ENCODE peak calls at places on chromosomes 2 and 18, in six cellular contexts. U, E, V, O, A and S are unnamed samples.

GRCh38 chr18:45957100-45957499 is 10.0 kb downstream of the EPG5 start:
- DNase-seq in U (no peak), E (no peak), V (no peak), O (peak), A (peak), S (no peak)

GRCh38 chr2:45649855-45650806 is 1.3 kb upstream of the PRKCE start:
- DNase-seq in U (peak), E (peak), V (peak), O (peak), A (no peak), S (peak)

GRCh38 chr2:84631047-84631446 is 114.7 kb downstream of the DNAH6 start:
- DNase-seq in U (no peak), E (no peak), V (no peak), O (peak), A (peak), S (no peak)

GRCh38 chr18:79485788-79486355 is 90.1 kb downstream of the NFATC1 start:
- DNase-seq in U (no peak), E (no peak), V (no peak), O (no peak), A (peak), S (no peak)

GRCh38 chr2:152097291-152098032 is 1.4 kb downstream of the CACNB4 start:
- DNase-seq in U (no peak), E (no peak), V (no peak), O (peak), A (no peak), S (no peak)

GRCh38 chr2:28096421-28096820 is 205.9 kb downstream of the BABAM2 start:
- DNase-seq in U (no peak), E (no peak), V (no peak), O (no peak), A (no peak), S (no peak)

GRCh38 chr2:64750001-64750816 is 96.5 kb upstream of the SERTAD2 start:
- DNase-seq in U (peak), E (peak), V (peak), O (peak), A (no peak), S (peak)

GRCh38 chr2:143705108-143705686 is 576.0 kb downstream of the ARHGAP15 start:
- DNase-seq in U (no peak), E (peak), V (no peak), O (no peak), A (no peak), S (no peak)

GRCh38 chr2:20008703-20009102 is 3.8 kb downstream of the MATN3 start:
- DNase-seq in U (no peak), E (no peak), V (no peak), O (no peak), A (no peak), S (no peak)

GRCh38 chr2:28608061-28608828 is 112.4 kb downstream of the PLB1 start:
- DNase-seq in U (no peak), E (no peak), V (peak), O (no peak), A (no peak), S (no peak)

GRCh38 chr18:75157359-75157758 is 51.6 kb downstream of the PTGR3 start:
- DNase-seq in U (no peak), E (no peak), V (no peak), O (no peak), A (no peak), S (no peak)

GRCh38 chr2:124283090-124283489 is 258.0 kb downstream of the CNTNAP5 start:
- DNase-seq in U (no peak), E (no peak), V (no peak), O (peak), A (no peak), S (no peak)

GRCh38 chr2:156356006-156356764 is 23.7 kb upstream of the NR4A2 start:
- DNase-seq in U (no peak), E (peak), V (no peak), O (peak), A (no peak), S (no peak)

GRCh38 chr2:17644997-17645715 is 104.7 kb downstream of the VSNL1 start:
- DNase-seq in U (no peak), E (no peak), V (no peak), O (peak), A (no peak), S (no peak)

GRCh38 chr2:146041291-146041868 is 1521.5 kb upstream of the ZEB2 start:
- DNase-seq in U (no peak), E (no peak), V (no peak), O (no peak), A (no peak), S (no peak)

GRCh38 chr2:156517419-156517818 is 81.2 kb downstream of the GPD2 start:
- DNase-seq in U (no peak), E (no peak), V (no peak), O (no peak), A (no peak), S (no peak)

GRCh38 chr2:147385600-147385999 is 459.2 kb upstream of the ACVR2A start:
- DNase-seq in U (no peak), E (no peak), V (no peak), O (no peak), A (no peak), S (no peak)

GRCh38 chr2:232421189-232421785 is 14.6 kb downstream of the ALPG start:
- DNase-seq in U (no peak), E (no peak), V (no peak), O (no peak), A (no peak), S (no peak)

GRCh38 chr2:38528008-38528442 is 74.7 kb downstream of the HNRNPLL start:
- DNase-seq in U (peak), E (peak), V (peak), O (peak), A (no peak), S (no peak)

GRCh38 chr2:160906878-160907277 is 253.3 kb upstream of the TANK start:
- DNase-seq in U (no peak), E (no peak), V (no peak), O (no peak), A (no peak), S (no peak)

GRCh38 chr2:65059071-65059470 is 2.9 kb downstream of the CEP68 start:
- DNase-seq in U (no peak), E (no peak), V (no peak), O (no peak), A (no peak), S (no peak)

GRCh38 chr18:37085362-37085761 is 256.4 kb downstream of the KIAA1328 start:
- DNase-seq in U (no peak), E (no peak), V (no peak), O (no peak), A (no peak), S (no peak)

GRCh38 chr2:76998713-76999112 is 523.5 kb downstream of the LRRTM4 start:
- DNase-seq in U (no peak), E (no peak), V (no peak), O (no peak), A (no peak), S (no peak)

GRCh38 chr2:227796044-227796780 is 17.4 kb upstream of the CCL20 start:
- DNase-seq in U (no peak), E (no peak), V (no peak), O (peak), A (no peak), S (peak)

GRCh38 chr2:137947714-137948336 is 16.4 kb upstream of the HNMT start:
- DNase-seq in U (peak), E (peak), V (peak), O (peak), A (no peak), S (peak)

GRCh38 chr2:127605691-127606277 is 40.2 kb upstream of the GPR17 start:
- DNase-seq in U (no peak), E (no peak), V (no peak), O (no peak), A (no peak), S (peak)

GRCh38 chr18:34772887-34773286 is 62.8 kb downstream of the DTNA start:
- DNase-seq in U (no peak), E (peak), V (peak), O (no peak), A (no peak), S (no peak)

GRCh38 chr2:127859712-127860085 is 1.7 kb upstream of the POLR2D start:
- DNase-seq in U (peak), E (peak), V (peak), O (peak), A (no peak), S (peak)

GRCh38 chr18:22827216-22827615 is 105.9 kb upstream of the RBBP8 start:
- DNase-seq in U (no peak), E (peak), V (no peak), O (peak), A (no peak), S (no peak)

GRCh38 chr2:239293450-239294430 is 107.1 kb downstream of the HDAC4 start:
- DNase-seq in U (peak), E (no peak), V (no peak), O (no peak), A (no peak), S (peak)

GRCh38 chr2:160278889-160279196 is 78.8 kb upstream of the ITGB6 start:
- DNase-seq in U (no peak), E (no peak), V (no peak), O (peak), A (no peak), S (no peak)

GRCh38 chr2:205370726-205371125 is 311.6 kb upstream of the NRP2 start:
- DNase-seq in U (no peak), E (no peak), V (no peak), O (no peak), A (no peak), S (no peak)

GRCh38 chr2:162768646-162769045 is 69.9 kb downstream of the KCNH7 start:
- DNase-seq in U (no peak), E (no peak), V (no peak), O (no peak), A (no peak), S (no peak)

GRCh38 chr2:199463000-199463692 is 5.4 kb upstream of the SATB2 start:
- DNase-seq in U (no peak), E (peak), V (peak), O (peak), A (no peak), S (peak)

GRCh38 chr2:157488877-157489276 is 45.0 kb upstream of the CYTIP start:
- DNase-seq in U (no peak), E (no peak), V (no peak), O (peak), A (no peak), S (peak)

GRCh38 chr2:208254118-208254870 is 577 bp downstream of the IDH1 start:
- DNase-seq in U (peak), E (peak), V (peak), O (peak), A (no peak), S (peak)

GRCh38 chr2:208256192-208256782 is 1.4 kb upstream of the IDH1 start:
- DNase-seq in U (no peak), E (no peak), V (no peak), O (peak), A (no peak), S (no peak)

GRCh38 chr2:208255557-208256106 is 761 bp upstream of the IDH1 start:
- DNase-seq in U (no peak), E (no peak), V (no peak), O (no peak), A (no peak), S (no peak)

GRCh38 chr2:208253518-208254117 is 1.3 kb downstream of the IDH1 start:
- DNase-seq in U (no peak), E (no peak), V (no peak), O (no peak), A (no peak), S (no peak)

DNA sequence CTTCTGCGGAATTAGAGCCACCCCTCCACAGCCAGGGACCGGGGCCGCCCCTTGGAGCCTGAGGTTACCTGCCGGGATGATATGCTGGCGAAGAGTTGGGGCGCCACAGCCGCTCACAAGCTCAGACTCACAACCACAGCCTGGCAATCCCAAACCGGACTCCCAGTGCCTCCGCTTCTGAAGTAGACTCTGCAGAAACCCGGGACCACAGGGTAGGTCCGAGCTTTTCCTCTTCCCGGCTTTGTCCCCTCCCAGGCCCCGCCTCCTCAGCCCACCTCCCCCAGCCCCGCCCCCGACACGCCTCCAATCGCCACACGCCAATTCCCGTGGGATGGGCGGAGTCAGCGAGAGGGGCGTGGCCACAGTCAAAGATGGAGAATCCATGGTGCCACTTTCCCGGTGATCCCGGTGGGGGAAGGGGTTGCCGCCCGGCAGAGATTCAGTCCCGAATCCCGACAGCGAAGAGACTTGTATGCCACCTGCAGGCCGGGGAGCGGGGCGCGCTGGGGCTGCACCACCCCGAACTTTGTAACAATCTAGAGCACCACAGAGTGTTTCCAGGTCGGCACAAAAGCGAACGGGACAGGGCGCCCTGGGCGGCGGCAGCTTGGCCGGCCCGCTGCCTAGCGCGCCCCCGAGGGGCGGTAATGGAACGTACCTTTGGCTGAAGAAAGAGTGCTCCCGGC is at the start of gene IDH1:
- DNase-seq in U (peak), E (peak), V (peak), O (peak), A (peak), S (peak)
- TF ChIP-seq CTCF in U (no peak), E (peak), V (peak), O (peak), A (peak), S (peak)

DNA sequence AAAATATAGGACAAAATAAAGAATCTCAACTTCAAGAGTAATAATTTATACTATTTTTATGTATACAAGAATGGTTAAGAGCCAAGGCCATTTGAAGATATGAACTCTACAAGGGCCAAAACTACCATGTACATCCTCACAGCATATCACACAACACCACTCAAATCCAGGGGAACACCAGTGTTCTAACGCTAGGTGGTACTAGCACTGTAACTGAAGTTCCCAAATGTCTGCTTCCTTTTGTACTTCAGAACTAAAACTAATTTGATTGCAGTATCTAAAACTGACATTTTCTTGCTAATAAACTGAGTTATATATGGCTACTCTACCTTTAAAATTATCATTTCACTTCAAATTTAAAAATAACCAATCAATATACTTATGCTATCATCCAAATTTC is 47.0 kb downstream of the REV1 start:
- DNase-seq in U (no peak), E (no peak), V (no peak), O (peak), A (no peak), S (no peak)
- TF ChIP-seq CTCF in U (no peak), E (no peak), V (no peak), O (no peak), A (peak), S (peak)

DNA sequence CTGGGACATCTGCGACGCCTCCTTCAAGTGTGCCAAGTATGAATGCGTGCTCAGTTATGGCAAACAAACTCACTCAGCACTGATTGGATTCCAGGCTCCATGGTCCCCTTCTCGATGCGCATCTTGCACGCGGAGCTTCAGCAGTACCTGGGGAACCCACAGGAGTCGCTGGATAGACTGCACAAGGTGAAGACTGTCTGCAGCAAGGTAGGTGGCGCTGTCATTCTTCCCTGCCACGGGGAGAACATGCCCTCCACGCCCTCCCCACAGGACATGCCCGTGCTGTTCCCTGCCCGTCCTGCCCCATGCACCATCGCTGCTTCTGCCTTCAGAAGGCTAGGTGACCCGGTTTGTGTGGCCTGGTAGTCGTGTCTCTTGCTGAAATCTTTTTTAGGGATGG is 64.2 kb downstream of the TRAPPC12 start:
- DNase-seq in U (no peak), E (no peak), V (no peak), O (no peak), A (no peak), S (no peak)
- TF ChIP-seq CTCF in U (no peak), E (no peak), V (no peak), O (no peak), A (no peak), S (no peak)

GRCh38 chr2:25201794-25202193 is 33.4 kb upstream of the POMC start:
- DNase-seq in U (no peak), E (no peak), V (no peak), O (no peak), A (no peak), S (no peak)

GRCh38 chr2:25202290-25202689 is 33.9 kb upstream of the POMC start:
- DNase-seq in U (no peak), E (no peak), V (no peak), O (no peak), A (no peak), S (no peak)

GRCh38 chr2:25198209-25198525 is 29.8 kb upstream of the POMC start:
- DNase-seq in U (no peak), E (no peak), V (no peak), O (no peak), A (no peak), S (no peak)

GRCh38 chr2:25204190-25204838 is 35.9 kb upstream of the POMC start:
- DNase-seq in U (no peak), E (no peak), V (peak), O (no peak), A (no peak), S (no peak)

GRCh38 chr2:25201265-25201664 is 32.9 kb upstream of the POMC start:
- DNase-seq in U (no peak), E (no peak), V (no peak), O (peak), A (no peak), S (no peak)
- TF ChIP-seq CTCF in U (no peak), E (no peak), V (no peak), O (no peak), A (peak), S (no peak)

DNA sequence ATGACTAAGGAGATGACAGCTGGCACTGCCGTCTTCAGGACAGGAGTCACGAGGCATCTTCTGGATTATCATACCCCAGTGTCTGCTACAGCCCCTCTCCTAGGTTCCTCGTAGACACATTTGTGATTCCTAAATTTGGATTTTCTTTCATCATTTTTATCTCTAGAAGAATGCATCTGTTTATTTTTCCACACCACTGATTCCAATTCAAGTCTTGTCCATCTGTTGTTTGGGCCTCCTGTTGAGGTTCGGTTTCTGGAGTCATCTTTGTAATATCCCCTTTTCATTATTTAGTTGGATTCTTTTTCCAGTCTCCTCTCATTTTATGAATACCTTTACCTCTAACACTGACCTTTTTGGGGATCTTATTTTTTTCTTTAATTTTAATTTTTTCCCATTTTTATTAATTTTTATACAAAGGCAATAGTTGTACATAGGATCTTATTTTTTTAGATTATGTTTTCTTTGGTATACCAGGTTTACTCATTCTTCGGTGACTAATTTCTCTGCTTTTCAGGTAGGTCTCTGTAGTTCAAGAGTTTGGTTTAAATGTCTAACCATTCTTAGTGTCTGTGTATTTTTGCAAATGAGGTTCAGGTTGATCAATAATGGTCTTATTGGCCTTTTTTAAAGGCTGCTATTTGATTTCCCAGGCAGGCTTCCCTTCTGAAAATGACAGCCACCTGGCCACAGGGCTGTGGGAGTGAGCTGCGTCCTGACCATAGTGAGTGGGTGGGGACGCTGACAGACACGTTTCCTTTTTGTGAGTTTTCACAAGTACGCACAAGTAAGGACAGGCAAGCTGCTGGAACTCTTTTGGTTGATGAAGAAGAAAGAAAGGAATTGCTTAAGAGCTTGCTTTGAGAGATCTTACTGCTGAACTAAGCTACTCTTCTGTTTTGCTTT is 34.5 kb downstream of the FARP2 start:
- DNase-seq in U (no peak), E (no peak), V (no peak), O (peak), A (no peak), S (no peak)
- TF ChIP-seq CTCF in U (no peak), E (no peak), V (no peak), O (no peak), A (no peak), S (no peak)

GRCh38 chr2:135585586-135585985 is 54.3 kb downstream of the R3HDM1 start:
- DNase-seq in U (no peak), E (no peak), V (no peak), O (no peak), A (no peak), S (no peak)

GRCh38 chr2:135582383-135582782 is 51.1 kb downstream of the R3HDM1 start:
- DNase-seq in U (no peak), E (no peak), V (no peak), O (no peak), A (no peak), S (no peak)

GRCh38 chr2:135586148-135586547 is 54.9 kb downstream of the R3HDM1 start:
- DNase-seq in U (no peak), E (no peak), V (no peak), O (no peak), A (no peak), S (no peak)

GRCh38 chr2:135590594-135591290 is 59.5 kb downstream of the R3HDM1 start:
- DNase-seq in U (no peak), E (no peak), V (no peak), O (no peak), A (no peak), S (no peak)

DNA sequence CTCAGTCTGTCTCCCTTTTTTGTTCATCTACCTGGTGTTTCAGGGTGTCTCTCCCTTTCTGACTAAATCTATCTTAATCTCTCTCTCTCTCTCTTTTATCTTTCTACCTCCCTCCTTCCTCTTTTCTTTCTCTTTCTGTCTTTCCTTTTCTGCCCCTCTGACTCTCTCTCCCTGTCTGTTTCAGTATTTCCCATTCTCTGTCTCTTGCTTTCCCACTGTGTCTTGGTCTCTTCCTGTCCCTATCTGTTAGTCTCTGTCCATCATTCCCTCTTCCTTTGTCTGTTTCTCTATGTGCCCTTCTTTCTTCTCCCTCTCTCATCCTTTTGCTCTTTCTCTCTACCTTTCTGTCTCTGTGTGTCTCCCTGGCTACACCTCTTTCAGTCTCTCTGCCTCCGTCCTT is 56.7 kb downstream of the R3HDM1 start:
- DNase-seq in U (no peak), E (no peak), V (no peak), O (no peak), A (no peak), S (no peak)
- TF ChIP-seq CTCF in U (no peak), E (no peak), V (no peak), O (no peak), A (no peak), S (no peak)

GRCh38 chr2:43131051-43131889 is 95.1 kb downstream of the ZFP36L2 start:
- DNase-seq in U (no peak), E (peak), V (peak), O (peak), A (peak), S (peak)
- TF ChIP-seq CTCF in U (no peak), E (peak), V (peak), O (peak), A (peak), S (peak)